ENCODE peak calls at places on chromosomes 6 and 20, in ten cellular contexts. One of them, this sample, is unnamed. For H3K9me2 and H3K4me1, the result is how much of the 10 kb centered on the place peaks cover.

GRCh38 chr6:139515511-139515910 is 141.1 kb upstream of the CITED2 start:
- DNase-seq in HCT116: no peak
- DNase-seq in PC-3: no peak
- DNase-seq in SK-N-SH: no peak
- DNase-seq in MM.1S: no peak
- DNase-seq in OCI-LY7: no peak
- DNase-seq in Karpas-422: no peak
- DNase-seq in hepatocyte: no peak
- DNase-seq in PC-9: no peak
- DNase-seq in GM23338: peak
- DNase-seq in this sample: no peak

GRCh38 chr20:56202493-56203077 is 45.9 kb upstream of the MC3R start:
- DNase-seq in hepatocyte: peak
- DNase-seq in PC-9: peak
- DNase-seq in SK-N-SH: peak
- DNase-seq in Karpas-422: peak
- DNase-seq in GM23338: no peak
- DNase-seq in OCI-LY7: peak
- DNase-seq in MM.1S: peak
- DNase-seq in PC-3: peak
- DNase-seq in HCT116: no peak
- DNase-seq in this sample: peak

GRCh38 chr20:44409132-44409600 is 53.7 kb downstream of the HNF4A start:
- DNase-seq in hepatocyte: no peak
- DNase-seq in PC-3: peak
- DNase-seq in GM23338: no peak
- DNase-seq in OCI-LY7: no peak
- DNase-seq in SK-N-SH: no peak
- DNase-seq in HCT116: no peak
- DNase-seq in Karpas-422: no peak
- DNase-seq in MM.1S: no peak
- DNase-seq in PC-9: no peak
- DNase-seq in this sample: peak

GRCh38 chr20:61668771-61669503 is 396.7 kb downstream of the TAF4 start:
- DNase-seq in HCT116: no peak
- DNase-seq in PC-9: no peak
- DNase-seq in Karpas-422: no peak
- DNase-seq in hepatocyte: no peak
- DNase-seq in PC-3: no peak
- DNase-seq in GM23338: no peak
- DNase-seq in MM.1S: no peak
- DNase-seq in SK-N-SH: no peak
- DNase-seq in OCI-LY7: no peak
- DNase-seq in this sample: no peak

GRCh38 chr6:17705778-17706579 is 746 bp downstream of the NUP153 start:
- DNase-seq in PC-9: peak
- DNase-seq in hepatocyte: peak
- DNase-seq in MM.1S: peak
- DNase-seq in PC-3: peak
- DNase-seq in OCI-LY7: peak
- DNase-seq in HCT116: no peak
- DNase-seq in SK-N-SH: peak
- DNase-seq in GM23338: peak
- DNase-seq in Karpas-422: peak
- DNase-seq in this sample: peak

GRCh38 chr20:4026093-4026601 is 10.8 kb upstream of the RNF24 start:
- DNase-seq in HCT116: no peak
- DNase-seq in SK-N-SH: peak
- DNase-seq in hepatocyte: peak
- DNase-seq in Karpas-422: no peak
- DNase-seq in MM.1S: no peak
- DNase-seq in PC-9: no peak
- DNase-seq in OCI-LY7: no peak
- DNase-seq in GM23338: peak
- DNase-seq in PC-3: peak
- DNase-seq in this sample: peak

GRCh38 chr6:138944412-138944811 is 43.6 kb downstream of the REPS1 start:
- DNase-seq in MM.1S: no peak
- DNase-seq in SK-N-SH: no peak
- DNase-seq in PC-9: peak
- DNase-seq in HCT116: no peak
- DNase-seq in GM23338: no peak
- DNase-seq in OCI-LY7: no peak
- DNase-seq in hepatocyte: no peak
- DNase-seq in Karpas-422: no peak
- DNase-seq in PC-3: peak
- DNase-seq in this sample: peak

GRCh38 chr6:104630955-104631354 is 228.8 kb downstream of the HACE1 start:
- DNase-seq in MM.1S: no peak
- DNase-seq in PC-3: no peak
- DNase-seq in hepatocyte: no peak
- DNase-seq in PC-9: no peak
- DNase-seq in HCT116: no peak
- DNase-seq in GM23338: no peak
- DNase-seq in SK-N-SH: no peak
- DNase-seq in Karpas-422: no peak
- DNase-seq in OCI-LY7: peak
- DNase-seq in this sample: no peak

GRCh38 chr6:14664112-14664592 is 546.6 kb downstream of the CD83 start:
- DNase-seq in hepatocyte: no peak
- DNase-seq in PC-9: no peak
- DNase-seq in HCT116: no peak
- DNase-seq in Karpas-422: no peak
- DNase-seq in MM.1S: peak
- DNase-seq in OCI-LY7: peak
- DNase-seq in GM23338: no peak
- DNase-seq in SK-N-SH: peak
- DNase-seq in PC-3: no peak
- DNase-seq in this sample: no peak

GRCh38 chr6:133955136-133955576 is 2.1 kb downstream of the TBPL1 start:
- DNase-seq in Karpas-422: no peak
- DNase-seq in PC-9: no peak
- DNase-seq in hepatocyte: no peak
- DNase-seq in MM.1S: no peak
- DNase-seq in OCI-LY7: no peak
- DNase-seq in SK-N-SH: peak
- DNase-seq in PC-3: no peak
- DNase-seq in HCT116: no peak
- DNase-seq in GM23338: no peak
- DNase-seq in this sample: no peak

GRCh38 chr6:151493495-151494234 is at the start of gene CCDC170:
- DNase-seq in MM.1S: peak
- DNase-seq in hepatocyte: peak
- DNase-seq in PC-9: peak
- DNase-seq in HCT116: no peak
- DNase-seq in GM23338: peak
- DNase-seq in PC-3: no peak
- DNase-seq in Karpas-422: no peak
- DNase-seq in SK-N-SH: peak
- DNase-seq in OCI-LY7: no peak
- DNase-seq in this sample: peak

GRCh38 chr6:22596011-22596410 is 26.6 kb downstream of the HDGFL1 start:
- DNase-seq in HCT116: no peak
- DNase-seq in Karpas-422: no peak
- DNase-seq in MM.1S: no peak
- DNase-seq in GM23338: no peak
- DNase-seq in OCI-LY7: no peak
- DNase-seq in PC-9: no peak
- DNase-seq in PC-3: peak
- DNase-seq in SK-N-SH: no peak
- DNase-seq in hepatocyte: peak
- DNase-seq in this sample: peak

GRCh38 chr6:151765444-151765886 is 42.0 kb upstream of the ESR1 start:
- DNase-seq in PC-9: peak
- DNase-seq in Karpas-422: peak
- DNase-seq in PC-3: peak
- DNase-seq in OCI-LY7: peak
- DNase-seq in hepatocyte: peak
- DNase-seq in GM23338: peak
- DNase-seq in HCT116: peak
- DNase-seq in MM.1S: peak
- DNase-seq in SK-N-SH: peak
- DNase-seq in this sample: peak

GRCh38 chr20:24938498-24938897 is 10.6 kb upstream of the CST7 start:
- DNase-seq in Karpas-422: no peak
- DNase-seq in SK-N-SH: no peak
- DNase-seq in MM.1S: no peak
- DNase-seq in GM23338: no peak
- DNase-seq in OCI-LY7: no peak
- DNase-seq in HCT116: no peak
- DNase-seq in hepatocyte: no peak
- DNase-seq in PC-9: no peak
- DNase-seq in PC-3: no peak
- DNase-seq in this sample: no peak

GRCh38 chr6:16765235-16765634 is 4.0 kb upstream of the ATXN1 start:
- DNase-seq in GM23338: no peak
- DNase-seq in MM.1S: no peak
- DNase-seq in OCI-LY7: no peak
- DNase-seq in hepatocyte: no peak
- DNase-seq in SK-N-SH: no peak
- DNase-seq in HCT116: no peak
- DNase-seq in PC-9: no peak
- DNase-seq in PC-3: no peak
- DNase-seq in Karpas-422: no peak
- DNase-seq in this sample: peak

DNA sequence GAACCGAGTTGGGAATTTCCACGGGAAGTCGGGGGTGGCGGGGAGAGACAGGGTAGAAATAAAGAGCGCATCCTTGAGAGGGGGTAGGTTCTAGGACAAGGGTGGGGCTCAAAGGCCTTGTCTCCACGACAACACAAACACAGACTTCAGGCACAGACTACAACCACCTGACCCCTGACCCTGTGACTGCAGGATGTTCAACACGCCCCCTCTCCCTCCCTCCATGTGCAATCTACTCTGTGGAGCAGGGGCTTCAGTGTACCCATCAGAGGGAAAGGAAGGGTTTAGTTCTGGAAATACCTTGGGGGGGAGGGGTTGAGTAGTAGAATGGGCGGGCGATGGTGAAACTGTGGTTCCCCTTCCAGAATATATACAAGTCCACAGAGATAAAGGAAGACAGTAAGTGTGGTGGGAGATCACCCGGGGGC is 651 bp upstream of the TAPBP start:
- DNase-seq in GM23338: peak
- DNase-seq in PC-9: peak
- DNase-seq in hepatocyte: peak
- DNase-seq in HCT116: no peak
- DNase-seq in OCI-LY7: peak
- DNase-seq in Karpas-422: peak
- DNase-seq in PC-3: peak
- DNase-seq in MM.1S: peak
- DNase-seq in SK-N-SH: peak
- DNase-seq in this sample: peak
- H3K27ac ChIP-seq in GM23338: no peak
- H3K27ac ChIP-seq in PC-9: peak
- H3K27ac ChIP-seq in hepatocyte: peak
- H3K27ac ChIP-seq in HCT116: peak
- H3K27ac ChIP-seq in OCI-LY7: peak
- H3K27ac ChIP-seq in Karpas-422: peak
- H3K27ac ChIP-seq in PC-3: peak
- H3K27ac ChIP-seq in MM.1S: peak
- H3K27ac ChIP-seq in SK-N-SH: peak
- H3K27ac ChIP-seq in this sample: peak

DNA sequence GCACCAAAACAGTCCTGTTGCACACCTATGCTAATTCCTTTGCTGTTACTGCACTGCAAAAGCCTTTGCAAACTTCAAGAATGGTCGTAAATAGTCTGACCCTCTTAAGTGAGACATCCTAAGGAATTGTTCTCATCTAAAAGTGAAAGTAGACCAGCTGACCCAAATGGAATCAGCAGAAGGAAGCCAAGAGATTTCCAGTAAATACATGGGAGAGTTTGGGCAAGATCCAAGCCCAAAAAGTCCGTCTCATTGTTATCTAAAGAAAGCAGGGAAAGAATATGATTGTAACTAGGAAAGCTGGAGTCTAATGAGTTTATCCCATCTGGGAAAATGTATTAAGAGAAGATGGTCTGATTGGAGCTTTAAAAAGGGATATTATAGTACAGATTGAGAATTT is 43.0 kb upstream of the HIVEP1 start:
- DNase-seq in GM23338: no peak
- DNase-seq in OCI-LY7: no peak
- DNase-seq in PC-3: no peak
- DNase-seq in HCT116: no peak
- DNase-seq in MM.1S: no peak
- DNase-seq in SK-N-SH: no peak
- DNase-seq in PC-9: no peak
- DNase-seq in hepatocyte: no peak
- DNase-seq in Karpas-422: no peak
- DNase-seq in this sample: peak
- H3K9me2 ChIP-seq in GM23338: under half
- H3K9me2 ChIP-seq in OCI-LY7: under half
- H3K9me2 ChIP-seq in PC-3: under half
- H3K9me2 ChIP-seq in HCT116: under half
- H3K9me2 ChIP-seq in MM.1S: under half
- H3K9me2 ChIP-seq in SK-N-SH: under half
- H3K9me2 ChIP-seq in PC-9: under half
- H3K9me2 ChIP-seq in hepatocyte: under half
- H3K9me2 ChIP-seq in Karpas-422: under half
- H3K9me2 ChIP-seq in this sample: under half

DNA sequence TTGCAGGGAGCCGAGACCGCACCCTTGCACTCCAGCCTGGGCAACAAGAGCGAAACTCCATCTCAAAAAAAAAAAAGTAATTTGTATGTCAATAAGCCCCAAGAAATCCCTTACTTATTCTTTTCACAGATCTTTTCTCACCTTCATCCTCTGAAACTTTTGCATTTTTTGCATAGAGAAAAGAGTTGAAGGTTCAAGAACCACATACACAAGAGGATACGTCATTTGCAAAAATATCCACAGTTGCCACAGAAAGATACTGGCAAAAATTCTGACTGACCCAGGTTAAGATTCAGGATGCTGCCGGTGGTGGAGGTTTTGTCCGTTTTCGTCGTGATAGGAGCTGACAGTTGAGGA is 94.5 kb downstream of the ZMYND8 start:
- DNase-seq in MM.1S: peak
- DNase-seq in Karpas-422: peak
- DNase-seq in OCI-LY7: no peak
- DNase-seq in hepatocyte: no peak
- DNase-seq in PC-3: no peak
- DNase-seq in SK-N-SH: no peak
- DNase-seq in PC-9: no peak
- DNase-seq in GM23338: no peak
- DNase-seq in HCT116: no peak
- DNase-seq in this sample: no peak
- H3K4me1 ChIP-seq in MM.1S: half or more
- H3K4me1 ChIP-seq in Karpas-422: half or more
- H3K4me1 ChIP-seq in OCI-LY7: half or more
- H3K4me1 ChIP-seq in hepatocyte: under half
- H3K4me1 ChIP-seq in PC-3: under half
- H3K4me1 ChIP-seq in SK-N-SH: under half
- H3K4me1 ChIP-seq in PC-9: under half
- H3K4me1 ChIP-seq in GM23338: under half
- H3K4me1 ChIP-seq in HCT116: under half
- H3K4me1 ChIP-seq in this sample: under half

DNA sequence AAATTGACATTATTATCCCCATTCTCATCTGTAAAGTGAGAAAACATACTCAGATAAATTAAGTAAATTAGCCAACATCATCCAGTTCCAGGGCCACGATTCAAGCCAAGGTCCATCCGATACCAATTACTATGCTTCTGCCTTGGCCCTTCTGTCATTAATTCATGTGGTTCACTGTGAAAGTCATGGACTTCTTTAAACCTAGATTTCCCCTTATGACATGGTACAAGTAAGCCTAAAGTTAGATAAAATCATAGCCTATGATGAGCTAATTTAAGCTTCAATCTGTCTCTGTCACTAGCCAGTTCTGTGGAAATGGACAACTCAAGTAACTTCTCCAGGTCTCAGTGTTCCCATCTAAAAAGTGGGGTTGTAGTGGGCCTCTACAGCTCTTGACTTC is 225.5 kb upstream of the MARCKS start:
- DNase-seq in MM.1S: peak
- DNase-seq in PC-3: no peak
- DNase-seq in SK-N-SH: no peak
- DNase-seq in HCT116: no peak
- DNase-seq in Karpas-422: no peak
- DNase-seq in PC-9: no peak
- DNase-seq in GM23338: no peak
- DNase-seq in hepatocyte: no peak
- DNase-seq in OCI-LY7: no peak
- DNase-seq in this sample: peak
- H3K27ac ChIP-seq in MM.1S: peak
- H3K27ac ChIP-seq in PC-3: peak
- H3K27ac ChIP-seq in SK-N-SH: peak
- H3K27ac ChIP-seq in HCT116: no peak
- H3K27ac ChIP-seq in Karpas-422: no peak
- H3K27ac ChIP-seq in PC-9: peak
- H3K27ac ChIP-seq in GM23338: no peak
- H3K27ac ChIP-seq in hepatocyte: peak
- H3K27ac ChIP-seq in OCI-LY7: peak
- H3K27ac ChIP-seq in this sample: peak